ENCODE peak calls at places on chromosomes 6 and 20, in four cellular contexts. W is K562, L is H1, S is SK-N-SH. B is an unnamed sample.
A peak's percentile ranks its signal among the peaks of the same experiment; 100 is the strongest.

GRCh38 chr6:11093065-11093590 is 506 bp upstream of the SMIM13 start:
- DNase-seq in W (no peak), S (no peak), L (no peak), B (no peak)

GRCh38 chr6:152271681-152272464 is 365.3 kb downstream of the SYNE1 start:
- DNase-seq in L (no peak), W (no peak), S (no peak), B (no peak)

GRCh38 chr20:45138451-45139300 is 14.4 kb upstream of the WFDC12 start:
- DNase-seq in W (peak; percentile 79), L (peak; percentile 99), S (peak; percentile 39), B (peak; percentile 95)

GRCh38 chr6:79607000-79607399 is 24.1 kb upstream of the SH3BGRL2 start:
- DNase-seq in S (no peak), W (no peak), L (no peak), B (no peak)

GRCh38 chr6:11076540-11076939 is 17.1 kb upstream of the SMIM13 start:
- DNase-seq in W (no peak), L (no peak), S (no peak), B (no peak)

GRCh38 chr6:169248521-169248971 is 5.1 kb downstream of the THBS2 start:
- DNase-seq in S (no peak), W (no peak), L (no peak), B (no peak)

GRCh38 chr20:1150218-1150617 is 31.8 kb downstream of the PSMF1 start:
- DNase-seq in L (no peak), W (no peak), S (no peak), B (no peak)

GRCh38 chr20:31704225-31705119 is 18.2 kb downstream of the BCL2L1 start:
- DNase-seq in S (no peak), L (no peak), W (no peak), B (peak; percentile 35)

GRCh38 chr6:53066874-53067273 is 1.7 kb downstream of the FBXO9 start:
- DNase-seq in L (no peak), S (no peak), W (no peak), B (no peak)

GRCh38 chr6:3687847-3688246 is 63.7 kb downstream of the PXDC1 start:
- DNase-seq in S (no peak), L (no peak), W (no peak), B (no peak)

GRCh38 chr6:142612956-142613355 is 311.1 kb downstream of the ADGRG6 start:
- DNase-seq in L (no peak), W (no peak), S (no peak), B (no peak)
- TF ChIP-seq TEAD4 in L (no peak), W (no peak), S (no peak), B (no peak)

GRCh38 chr6:13117561-13117960 is 210.8 kb downstream of the TBC1D7 start:
- DNase-seq in L (no peak), S (no peak), W (no peak), B (no peak)
- TF ChIP-seq USF2 in L (no peak), S (no peak), W (no peak), B (no peak)

DNA sequence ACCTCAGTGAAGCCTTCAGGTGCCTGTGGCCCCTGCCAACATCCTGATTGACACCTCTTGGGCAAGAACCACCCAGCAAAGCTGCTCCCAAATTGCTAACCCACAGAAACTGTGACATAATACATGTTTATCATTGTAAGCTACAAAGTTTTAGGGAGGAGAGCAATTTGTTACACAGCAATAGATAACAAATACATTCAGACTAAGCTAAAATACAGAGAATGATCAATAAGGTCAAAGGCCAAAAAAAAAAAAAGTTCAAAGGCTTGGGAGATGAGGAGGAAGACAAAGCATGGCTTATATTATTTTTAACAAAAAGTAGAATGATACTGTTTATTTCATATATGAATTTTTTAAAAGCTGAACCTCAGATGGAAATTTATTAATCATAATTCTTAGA is 105.9 kb downstream of the ID4 start:
- DNase-seq in W (no peak), S (no peak), L (no peak), B (no peak)
- TF ChIP-seq TEAD4 in W (no peak), S (no peak), L (no peak), B (no peak)

GRCh38 chr6:13814938-13815575 is 700 bp upstream of the MCUR1 start:
- DNase-seq in W (no peak), L (no peak), S (no peak), B (no peak)
- TF ChIP-seq USF2 in W (no peak), L (no peak), S (no peak), B (no peak)

DNA sequence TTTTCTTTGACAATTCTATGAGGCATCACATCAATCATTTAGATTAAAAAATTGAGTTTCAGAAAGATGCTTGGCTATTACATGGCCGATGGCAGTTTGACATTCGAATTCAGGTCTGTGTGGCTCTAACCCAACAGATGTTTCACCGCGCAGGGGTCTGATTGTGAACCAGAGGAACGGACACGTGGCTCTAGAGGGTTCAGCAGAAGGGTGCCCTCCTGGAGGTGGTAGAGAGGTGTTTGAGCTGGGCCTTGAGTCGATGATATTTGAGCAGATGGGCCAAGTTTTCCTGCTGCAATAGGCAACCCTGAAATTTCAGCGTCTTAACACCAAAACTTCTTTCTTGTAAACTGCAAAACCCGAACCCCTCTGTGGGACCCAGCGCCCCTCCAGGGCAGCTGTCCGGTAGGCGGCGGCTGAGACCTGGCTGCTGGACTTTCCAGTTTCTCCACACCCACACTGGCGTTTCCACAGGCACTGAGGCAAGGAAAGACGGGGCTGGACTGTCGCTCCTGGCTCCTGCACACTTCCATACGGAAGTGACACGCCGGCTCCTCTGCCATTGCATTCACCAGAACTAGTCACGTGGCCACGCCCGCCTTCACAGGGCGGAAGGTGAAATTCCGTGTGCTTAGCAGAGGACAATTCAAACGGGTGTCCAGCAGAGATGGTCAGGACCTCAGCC is 11.3 kb upstream of the AFDN start:
- DNase-seq in W (peak; percentile 34), L (no peak), S (no peak), B (no peak)
- TF ChIP-seq TEAD4 in W (no peak), L (no peak), S (no peak), B (no peak)

DNA sequence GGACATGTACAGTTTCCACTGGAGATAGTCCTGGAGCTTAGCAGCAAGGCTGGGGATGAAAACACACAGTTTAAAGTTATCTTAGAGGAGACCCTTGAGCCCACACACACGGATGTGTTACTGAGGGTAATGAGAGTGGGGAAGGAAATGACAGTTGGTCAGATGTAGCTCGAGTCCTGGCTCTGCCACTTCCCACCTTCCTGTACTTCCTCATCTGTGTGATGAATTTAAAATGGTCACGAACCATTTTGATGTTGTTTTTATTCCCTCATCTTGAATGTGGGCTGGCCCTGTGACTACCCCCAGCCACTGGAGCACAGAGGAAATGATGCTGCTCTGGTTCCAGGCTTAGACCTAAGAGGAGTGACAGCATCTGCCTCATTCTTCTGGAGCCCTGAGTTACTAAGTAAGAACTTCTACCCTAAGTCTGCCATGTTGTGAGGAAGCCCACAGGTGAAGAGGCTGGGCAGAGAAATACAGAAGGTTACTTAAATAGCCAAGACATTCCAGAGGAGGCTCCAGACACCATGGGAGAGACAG is 141.2 kb downstream of the NRN1 start:
- DNase-seq in W (no peak), S (no peak), L (no peak), B (no peak)
- TF ChIP-seq USF2 in W (no peak), S (no peak), L (no peak), B (no peak)

DNA sequence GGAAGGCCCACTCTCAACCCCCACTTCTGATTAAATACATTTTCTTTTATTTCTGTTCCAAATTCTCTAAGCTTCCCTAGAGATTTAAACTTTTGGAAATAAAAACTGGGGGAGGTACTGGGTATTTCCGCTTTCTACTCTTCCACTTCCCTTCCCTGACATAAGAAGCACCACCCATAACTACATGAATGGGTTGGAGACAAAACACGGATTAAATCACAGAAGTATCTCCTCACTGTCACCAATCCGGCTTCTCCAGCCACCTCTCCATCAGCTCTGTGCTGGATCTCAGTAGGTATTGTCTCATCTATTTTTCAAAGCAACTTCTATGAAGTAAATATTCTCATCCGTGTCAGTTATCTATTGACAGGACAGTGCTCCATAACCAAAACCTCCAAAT is 150.7 kb downstream of the TSHZ2 start:
- DNase-seq in W (no peak), L (no peak), S (no peak), B (no peak)
- TF ChIP-seq TEAD4 in W (no peak), L (no peak), S (no peak), B (no peak)

GRCh38 chr6:150332939-150333591 is 35.7 kb upstream of the IYD start:
- DNase-seq in W (peak; percentile 54), S (no peak), L (no peak), B (no peak)
- TF ChIP-seq USF2 in W (no peak), S (no peak), L (no peak), B (no peak)

GRCh38 chr20:59322813-59323469 is 22.5 kb downstream of the EDN3 start:
- DNase-seq in L (no peak), S (no peak), W (no peak), B (no peak)

GRCh38 chr20:59322101-59322500 is 21.7 kb downstream of the EDN3 start:
- DNase-seq in L (no peak), W (no peak), S (no peak), B (no peak)

GRCh38 chr20:59326188-59326587 is 25.8 kb downstream of the EDN3 start:
- DNase-seq in S (no peak), W (no peak), L (no peak), B (no peak)

GRCh38 chr20:59320850-59321631 is 20.6 kb downstream of the EDN3 start:
- DNase-seq in L (no peak), W (no peak), S (peak; percentile 61), B (no peak)

GRCh38 chr20:59324441-59324840 is 24.0 kb downstream of the EDN3 start:
- DNase-seq in W (no peak), L (no peak), S (no peak), B (no peak)
- TF ChIP-seq TEAD4 in W (no peak), L (no peak), S (no peak), B (no peak)

GRCh38 chr20:56424931-56425330 is 12.9 kb downstream of the CASS4 start:
- DNase-seq in S (no peak), W (no peak), L (no peak), B (no peak)

GRCh38 chr20:56420028-56420427 is 8.0 kb downstream of the CASS4 start:
- DNase-seq in W (no peak), S (no peak), L (no peak), B (no peak)

GRCh38 chr20:56422824-56423189 is 10.7 kb downstream of the CASS4 start:
- DNase-seq in W (peak; percentile 54), L (no peak), S (no peak), B (peak; percentile 23)

GRCh38 chr20:56420940-56421688 is 9.1 kb downstream of the CASS4 start:
- DNase-seq in W (no peak), S (no peak), L (no peak), B (no peak)

GRCh38 chr20:56422131-56422823 is 10.2 kb downstream of the CASS4 start:
- DNase-seq in L (no peak), S (no peak), W (peak; percentile 41), B (no peak)
- TF ChIP-seq USF2 in L (no peak), S (no peak), W (no peak), B (no peak)

B was measured in WTC11.